ENCODE peak calls at places on chromosomes 7 and 10, in six cellular contexts. One of them, this sample, is unnamed.

GRCh38 chr10:74923556-74923955 is 97.2 kb downstream of the KAT6B start:
- DNase-seq in RPMI7951: peak; percentile 24
- DNase-seq in NCI-H1092: no peak
- DNase-seq in astrocyte of the spinal cord: no peak
- DNase-seq in stimulated activated CD8-positive, alpha-beta memory T cell treated with anti-CD3 and anti-CD28 coated beads, Interleukin-7, amount 100 ng/mL, for 1 hour: no peak
- DNase-seq in iris pigment epithelial cell: no peak
- DNase-seq in this sample: peak; percentile 40

GRCh38 chr10:62795750-62796149 is 8.8 kb upstream of the ADO start:
- DNase-seq in RPMI7951: no peak
- DNase-seq in NCI-H1092: no peak
- DNase-seq in astrocyte of the spinal cord: no peak
- DNase-seq in stimulated activated CD8-positive, alpha-beta memory T cell treated with anti-CD3 and anti-CD28 coated beads, Interleukin-7, amount 100 ng/mL, for 1 hour: no peak
- DNase-seq in iris pigment epithelial cell: no peak
- DNase-seq in this sample: no peak

GRCh38 chr10:3790858-3791257 is 5.8 kb upstream of the KLF6 start:
- DNase-seq in RPMI7951: no peak
- DNase-seq in NCI-H1092: no peak
- DNase-seq in astrocyte of the spinal cord: no peak
- DNase-seq in stimulated activated CD8-positive, alpha-beta memory T cell treated with anti-CD3 and anti-CD28 coated beads, Interleukin-7, amount 100 ng/mL, for 1 hour: no peak
- DNase-seq in iris pigment epithelial cell: no peak
- DNase-seq in this sample: no peak

GRCh38 chr10:95864906-95865813 is 42.6 kb upstream of the CC2D2B start:
- DNase-seq in RPMI7951: peak; percentile 45
- DNase-seq in NCI-H1092: no peak
- DNase-seq in astrocyte of the spinal cord: peak; percentile 79
- DNase-seq in stimulated activated CD8-positive, alpha-beta memory T cell treated with anti-CD3 and anti-CD28 coated beads, Interleukin-7, amount 100 ng/mL, for 1 hour: peak; percentile 0
- DNase-seq in iris pigment epithelial cell: peak; percentile 90
- DNase-seq in this sample: peak; percentile 32

GRCh38 chr7:130070900-130071622 is 727 bp downstream of the KLHDC10 start:
- DNase-seq in RPMI7951: no peak
- DNase-seq in NCI-H1092: no peak
- DNase-seq in astrocyte of the spinal cord: no peak
- DNase-seq in stimulated activated CD8-positive, alpha-beta memory T cell treated with anti-CD3 and anti-CD28 coated beads, Interleukin-7, amount 100 ng/mL, for 1 hour: no peak
- DNase-seq in iris pigment epithelial cell: no peak
- DNase-seq in this sample: peak; percentile 32

GRCh38 chr10:7424315-7424714 is 13.5 kb upstream of the SFMBT2 start:
- DNase-seq in RPMI7951: no peak
- DNase-seq in NCI-H1092: no peak
- DNase-seq in astrocyte of the spinal cord: no peak
- DNase-seq in stimulated activated CD8-positive, alpha-beta memory T cell treated with anti-CD3 and anti-CD28 coated beads, Interleukin-7, amount 100 ng/mL, for 1 hour: no peak
- DNase-seq in iris pigment epithelial cell: no peak
- DNase-seq in this sample: peak; percentile 22

GRCh38 chr7:43570688-43571365 is 12.1 kb upstream of the STK17A start:
- DNase-seq in RPMI7951: peak; percentile 45
- DNase-seq in NCI-H1092: no peak
- DNase-seq in astrocyte of the spinal cord: peak; percentile 48
- DNase-seq in stimulated activated CD8-positive, alpha-beta memory T cell treated with anti-CD3 and anti-CD28 coated beads, Interleukin-7, amount 100 ng/mL, for 1 hour: no peak
- DNase-seq in iris pigment epithelial cell: no peak
- DNase-seq in this sample: no peak

GRCh38 chr10:124701881-124702656 is 42.1 kb downstream of the FAM53B start:
- DNase-seq in RPMI7951: no peak
- DNase-seq in NCI-H1092: no peak
- DNase-seq in astrocyte of the spinal cord: peak; percentile 50
- DNase-seq in stimulated activated CD8-positive, alpha-beta memory T cell treated with anti-CD3 and anti-CD28 coated beads, Interleukin-7, amount 100 ng/mL, for 1 hour: no peak
- DNase-seq in iris pigment epithelial cell: peak; percentile 94
- DNase-seq in this sample: no peak

GRCh38 chr10:63142136-63142535 is 9.0 kb downstream of the NRBF2 start:
- DNase-seq in RPMI7951: no peak
- DNase-seq in NCI-H1092: no peak
- DNase-seq in astrocyte of the spinal cord: no peak
- DNase-seq in stimulated activated CD8-positive, alpha-beta memory T cell treated with anti-CD3 and anti-CD28 coated beads, Interleukin-7, amount 100 ng/mL, for 1 hour: no peak
- DNase-seq in iris pigment epithelial cell: no peak
- DNase-seq in this sample: no peak

GRCh38 chr10:26485150-26485941 is 47.2 kb downstream of the APBB1IP start:
- DNase-seq in RPMI7951: peak; percentile 73
- DNase-seq in NCI-H1092: no peak
- DNase-seq in astrocyte of the spinal cord: peak; percentile 47
- DNase-seq in stimulated activated CD8-positive, alpha-beta memory T cell treated with anti-CD3 and anti-CD28 coated beads, Interleukin-7, amount 100 ng/mL, for 1 hour: no peak
- DNase-seq in iris pigment epithelial cell: peak; percentile 46
- DNase-seq in this sample: no peak

GRCh38 chr10:13299437-13300287 is at the start of gene PHYH:
- DNase-seq in RPMI7951: peak; percentile 88
- DNase-seq in NCI-H1092: peak; percentile 4
- DNase-seq in astrocyte of the spinal cord: peak; percentile 80
- DNase-seq in stimulated activated CD8-positive, alpha-beta memory T cell treated with anti-CD3 and anti-CD28 coated beads, Interleukin-7, amount 100 ng/mL, for 1 hour: peak; percentile 61
- DNase-seq in iris pigment epithelial cell: peak; percentile 80
- DNase-seq in this sample: peak; percentile 85

GRCh38 chr7:6432786-6433185 is 15.0 kb downstream of the DAGLB start:
- DNase-seq in RPMI7951: no peak
- DNase-seq in NCI-H1092: no peak
- DNase-seq in astrocyte of the spinal cord: no peak
- DNase-seq in stimulated activated CD8-positive, alpha-beta memory T cell treated with anti-CD3 and anti-CD28 coated beads, Interleukin-7, amount 100 ng/mL, for 1 hour: no peak
- DNase-seq in iris pigment epithelial cell: no peak
- DNase-seq in this sample: no peak

GRCh38 chr7:131110294-131111080 is 217.2 kb upstream of the MKLN1 start:
- DNase-seq in RPMI7951: peak; percentile 62
- DNase-seq in NCI-H1092: no peak
- DNase-seq in astrocyte of the spinal cord: peak; percentile 43
- DNase-seq in stimulated activated CD8-positive, alpha-beta memory T cell treated with anti-CD3 and anti-CD28 coated beads, Interleukin-7, amount 100 ng/mL, for 1 hour: no peak
- DNase-seq in iris pigment epithelial cell: peak; percentile 56
- DNase-seq in this sample: peak; percentile 68

GRCh38 chr10:109956454-109957091 is 33.3 kb upstream of the XPNPEP1 start:
- DNase-seq in RPMI7951: peak; percentile 58
- DNase-seq in NCI-H1092: no peak
- DNase-seq in astrocyte of the spinal cord: peak; percentile 46
- DNase-seq in stimulated activated CD8-positive, alpha-beta memory T cell treated with anti-CD3 and anti-CD28 coated beads, Interleukin-7, amount 100 ng/mL, for 1 hour: no peak
- DNase-seq in iris pigment epithelial cell: peak; percentile 57
- DNase-seq in this sample: peak; percentile 54